ENCODE peak calls at places on chromosomes 6 and 20, in six cellular contexts. One of them, this sample, is unnamed.

GRCh38 chr6:17115251-17116089 is 13.6 kb downstream of the STMND1 start:
- DNase-seq in fibroblast of lung: peak
- DNase-seq in stomach: no peak
- DNase-seq in endothelial cell of umbilical vein: peak
- DNase-seq in upper lobe of left lung: no peak
- DNase-seq in CD8-positive, alpha-beta T cell: no peak
- DNase-seq in this sample: no peak

GRCh38 chr6:30712441-30712840 is 4.6 kb downstream of the MDC1 start:
- DNase-seq in upper lobe of left lung: no peak
- DNase-seq in endothelial cell of umbilical vein: no peak
- DNase-seq in fibroblast of lung: no peak
- DNase-seq in stomach: no peak
- DNase-seq in CD8-positive, alpha-beta T cell: no peak
- DNase-seq in this sample: no peak

GRCh38 chr6:148550569-148550968 is 196.3 kb upstream of the UST start:
- DNase-seq in CD8-positive, alpha-beta T cell: no peak
- DNase-seq in upper lobe of left lung: no peak
- DNase-seq in endothelial cell of umbilical vein: no peak
- DNase-seq in stomach: no peak
- DNase-seq in fibroblast of lung: peak
- DNase-seq in this sample: no peak

GRCh38 chr6:4345543-4345942 is 210.2 kb upstream of the ECI2 start:
- DNase-seq in CD8-positive, alpha-beta T cell: no peak
- DNase-seq in upper lobe of left lung: no peak
- DNase-seq in stomach: no peak
- DNase-seq in endothelial cell of umbilical vein: no peak
- DNase-seq in fibroblast of lung: no peak
- DNase-seq in this sample: no peak

GRCh38 chr6:33690766-33691165 is 20.7 kb downstream of the UQCC2 start:
- DNase-seq in fibroblast of lung: no peak
- DNase-seq in endothelial cell of umbilical vein: no peak
- DNase-seq in upper lobe of left lung: peak
- DNase-seq in stomach: no peak
- DNase-seq in CD8-positive, alpha-beta T cell: no peak
- DNase-seq in this sample: no peak

GRCh38 chr20:60215786-60216730 is 257.8 kb downstream of the CDH26 start:
- DNase-seq in stomach: no peak
- DNase-seq in fibroblast of lung: no peak
- DNase-seq in upper lobe of left lung: no peak
- DNase-seq in CD8-positive, alpha-beta T cell: no peak
- DNase-seq in endothelial cell of umbilical vein: no peak
- DNase-seq in this sample: no peak

GRCh38 chr6:114090626-114091025 is 119.7 kb upstream of the HDAC2 start:
- DNase-seq in stomach: no peak
- DNase-seq in fibroblast of lung: no peak
- DNase-seq in CD8-positive, alpha-beta T cell: no peak
- DNase-seq in upper lobe of left lung: no peak
- DNase-seq in endothelial cell of umbilical vein: no peak
- DNase-seq in this sample: no peak

GRCh38 chr6:166097914-166098522 is 69.6 kb downstream of the TBXT start:
- DNase-seq in fibroblast of lung: peak
- DNase-seq in endothelial cell of umbilical vein: peak
- DNase-seq in stomach: peak
- DNase-seq in CD8-positive, alpha-beta T cell: peak
- DNase-seq in upper lobe of left lung: peak
- DNase-seq in this sample: no peak

GRCh38 chr6:137738197-137738596 is 128.9 kb upstream of the TNFAIP3 start:
- DNase-seq in stomach: no peak
- DNase-seq in endothelial cell of umbilical vein: no peak
- DNase-seq in fibroblast of lung: peak
- DNase-seq in upper lobe of left lung: no peak
- DNase-seq in CD8-positive, alpha-beta T cell: no peak
- DNase-seq in this sample: no peak

GRCh38 chr6:100968934-100969333 is 87.8 kb upstream of the ASCC3 start:
- DNase-seq in fibroblast of lung: no peak
- DNase-seq in endothelial cell of umbilical vein: no peak
- DNase-seq in CD8-positive, alpha-beta T cell: no peak
- DNase-seq in upper lobe of left lung: no peak
- DNase-seq in stomach: no peak
- DNase-seq in this sample: no peak

GRCh38 chr6:137313928-137314855 is 95.0 kb upstream of the IFNGR1 start:
- DNase-seq in endothelial cell of umbilical vein: peak
- DNase-seq in fibroblast of lung: peak
- DNase-seq in CD8-positive, alpha-beta T cell: peak
- DNase-seq in stomach: peak
- DNase-seq in upper lobe of left lung: no peak
- DNase-seq in this sample: no peak

GRCh38 chr6:150547511-150548222 is 52.0 kb upstream of the PLEKHG1 start:
- DNase-seq in endothelial cell of umbilical vein: no peak
- DNase-seq in stomach: no peak
- DNase-seq in upper lobe of left lung: no peak
- DNase-seq in CD8-positive, alpha-beta T cell: no peak
- DNase-seq in fibroblast of lung: no peak
- DNase-seq in this sample: no peak

GRCh38 chr6:41646026-41646795 is 7.9 kb downstream of the MDFI start:
- DNase-seq in stomach: no peak
- DNase-seq in endothelial cell of umbilical vein: no peak
- DNase-seq in upper lobe of left lung: no peak
- DNase-seq in CD8-positive, alpha-beta T cell: no peak
- DNase-seq in fibroblast of lung: no peak
- DNase-seq in this sample: no peak

GRCh38 chr6:46440133-46440532 is 51.1 kb downstream of the RCAN2 start:
- DNase-seq in upper lobe of left lung: no peak
- DNase-seq in endothelial cell of umbilical vein: no peak
- DNase-seq in stomach: no peak
- DNase-seq in fibroblast of lung: peak
- DNase-seq in CD8-positive, alpha-beta T cell: no peak
- DNase-seq in this sample: no peak

GRCh38 chr6:128554302-128554701 is 33.9 kb upstream of the PTPRK start:
- DNase-seq in stomach: no peak
- DNase-seq in upper lobe of left lung: no peak
- DNase-seq in endothelial cell of umbilical vein: peak
- DNase-seq in fibroblast of lung: peak
- DNase-seq in CD8-positive, alpha-beta T cell: no peak
- DNase-seq in this sample: no peak

GRCh38 chr20:44780226-44780625 is 30.1 kb downstream of the RIMS4 start:
- DNase-seq in stomach: no peak
- DNase-seq in CD8-positive, alpha-beta T cell: no peak
- DNase-seq in fibroblast of lung: peak
- DNase-seq in upper lobe of left lung: no peak
- DNase-seq in endothelial cell of umbilical vein: peak
- DNase-seq in this sample: no peak

GRCh38 chr6:124164363-124164762 is 360.7 kb downstream of the NKAIN2 start:
- DNase-seq in endothelial cell of umbilical vein: no peak
- DNase-seq in CD8-positive, alpha-beta T cell: no peak
- DNase-seq in fibroblast of lung: no peak
- DNase-seq in upper lobe of left lung: no peak
- DNase-seq in stomach: no peak
- DNase-seq in this sample: no peak

GRCh38 chr20:49699200-49699992 is 14.3 kb downstream of the B4GALT5 start:
- DNase-seq in CD8-positive, alpha-beta T cell: no peak
- DNase-seq in stomach: no peak
- DNase-seq in endothelial cell of umbilical vein: peak
- DNase-seq in upper lobe of left lung: no peak
- DNase-seq in fibroblast of lung: peak
- DNase-seq in this sample: no peak

GRCh38 chr6:158707826-158708225 is 58.0 kb downstream of the SYTL3 start:
- DNase-seq in upper lobe of left lung: no peak
- DNase-seq in fibroblast of lung: peak
- DNase-seq in endothelial cell of umbilical vein: no peak
- DNase-seq in CD8-positive, alpha-beta T cell: no peak
- DNase-seq in stomach: peak
- DNase-seq in this sample: peak

GRCh38 chr6:33197431-33198048 is 2.9 kb downstream of the RXRB start:
- DNase-seq in CD8-positive, alpha-beta T cell: no peak
- DNase-seq in fibroblast of lung: peak
- DNase-seq in stomach: peak
- DNase-seq in upper lobe of left lung: no peak
- DNase-seq in endothelial cell of umbilical vein: peak
- DNase-seq in this sample: no peak

GRCh38 chr6:130434174-130434873 is 68.5 kb downstream of the TMEM200A start:
- DNase-seq in fibroblast of lung: peak
- DNase-seq in CD8-positive, alpha-beta T cell: no peak
- DNase-seq in endothelial cell of umbilical vein: no peak
- DNase-seq in upper lobe of left lung: no peak
- DNase-seq in stomach: no peak
- DNase-seq in this sample: no peak

GRCh38 chr6:85166106-85166505 is 283.8 kb upstream of the NT5E start:
- DNase-seq in fibroblast of lung: no peak
- DNase-seq in stomach: no peak
- DNase-seq in upper lobe of left lung: no peak
- DNase-seq in CD8-positive, alpha-beta T cell: no peak
- DNase-seq in endothelial cell of umbilical vein: peak
- DNase-seq in this sample: no peak

GRCh38 chr20:5397418-5397817 is 80.7 kb upstream of the PROKR2 start:
- DNase-seq in endothelial cell of umbilical vein: no peak
- DNase-seq in upper lobe of left lung: no peak
- DNase-seq in CD8-positive, alpha-beta T cell: no peak
- DNase-seq in fibroblast of lung: peak
- DNase-seq in stomach: no peak
- DNase-seq in this sample: no peak

GRCh38 chr6:169167581-169168301 is 85.9 kb downstream of the THBS2 start:
- DNase-seq in upper lobe of left lung: no peak
- DNase-seq in fibroblast of lung: peak
- DNase-seq in stomach: peak
- DNase-seq in endothelial cell of umbilical vein: peak
- DNase-seq in CD8-positive, alpha-beta T cell: no peak
- DNase-seq in this sample: peak

GRCh38 chr20:35661908-35662307 is 2.8 kb downstream of the CPNE1 start:
- DNase-seq in endothelial cell of umbilical vein: peak
- DNase-seq in CD8-positive, alpha-beta T cell: no peak
- DNase-seq in fibroblast of lung: no peak
- DNase-seq in upper lobe of left lung: no peak
- DNase-seq in stomach: no peak
- DNase-seq in this sample: no peak
- H3K4me3 ChIP-seq in endothelial cell of umbilical vein: no peak
- H3K4me3 ChIP-seq in CD8-positive, alpha-beta T cell: peak
- H3K4me3 ChIP-seq in fibroblast of lung: peak
- H3K4me3 ChIP-seq in upper lobe of left lung: peak
- H3K4me3 ChIP-seq in stomach: peak
- H3K4me3 ChIP-seq in this sample: peak

GRCh38 chr6:3164388-3164787 is 7.0 kb upstream of the TUBB2A start:
- DNase-seq in fibroblast of lung: no peak
- DNase-seq in endothelial cell of umbilical vein: no peak
- DNase-seq in stomach: no peak
- DNase-seq in CD8-positive, alpha-beta T cell: no peak
- DNase-seq in upper lobe of left lung: no peak
- DNase-seq in this sample: no peak

GRCh38 chr6:3162067-3162497 is 4.7 kb upstream of the TUBB2A start:
- DNase-seq in fibroblast of lung: peak
- DNase-seq in upper lobe of left lung: no peak
- DNase-seq in endothelial cell of umbilical vein: no peak
- DNase-seq in stomach: no peak
- DNase-seq in CD8-positive, alpha-beta T cell: no peak
- DNase-seq in this sample: no peak

GRCh38 chr6:3163248-3163594 is 5.9 kb upstream of the TUBB2A start:
- DNase-seq in CD8-positive, alpha-beta T cell: no peak
- DNase-seq in fibroblast of lung: no peak
- DNase-seq in endothelial cell of umbilical vein: peak
- DNase-seq in upper lobe of left lung: no peak
- DNase-seq in stomach: no peak
- DNase-seq in this sample: no peak

GRCh38 chr6:3159805-3160781 is 2.7 kb upstream of the TUBB2A start:
- DNase-seq in upper lobe of left lung: no peak
- DNase-seq in endothelial cell of umbilical vein: no peak
- DNase-seq in fibroblast of lung: peak
- DNase-seq in stomach: peak
- DNase-seq in CD8-positive, alpha-beta T cell: peak
- DNase-seq in this sample: no peak

DNA sequence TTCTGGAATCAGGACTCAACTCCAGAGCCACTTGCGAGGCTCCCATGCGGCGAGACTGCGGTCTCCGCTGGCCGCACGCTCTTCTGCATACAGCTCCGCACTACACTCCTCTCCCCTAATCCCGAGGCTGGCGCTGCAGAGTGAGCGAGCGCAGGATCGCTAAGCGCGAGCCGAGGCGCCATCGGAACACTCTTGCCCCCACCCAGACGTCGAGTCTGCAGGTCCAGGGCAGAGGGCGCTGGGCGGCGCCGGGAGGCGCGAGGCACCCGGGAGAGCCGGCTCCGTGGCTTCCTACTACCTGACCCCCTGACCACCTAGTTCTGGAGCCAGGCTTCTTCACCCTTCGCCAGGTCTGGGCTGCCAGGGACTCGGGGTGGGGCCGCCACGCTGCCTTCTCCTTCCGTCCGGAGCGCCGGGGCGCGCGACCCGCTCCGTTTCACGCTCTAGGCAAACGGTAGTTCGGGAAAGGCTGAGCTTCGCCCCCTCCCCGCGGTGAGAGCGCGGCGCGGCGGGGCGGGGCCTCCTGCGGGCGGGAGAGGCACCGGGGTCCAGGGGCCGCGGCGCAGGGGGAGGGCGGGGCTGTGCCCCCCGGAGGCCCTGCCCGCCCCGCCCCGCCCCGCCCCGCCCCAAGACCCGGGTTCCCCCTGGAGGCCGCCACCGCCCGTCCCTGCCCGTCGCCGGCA is 5.4 kb upstream of the TUBB2A start:
- DNase-seq in endothelial cell of umbilical vein: peak
- DNase-seq in stomach: peak
- DNase-seq in upper lobe of left lung: peak
- DNase-seq in fibroblast of lung: peak
- DNase-seq in CD8-positive, alpha-beta T cell: peak
- DNase-seq in this sample: peak
- TF ChIP-seq CTCF in endothelial cell of umbilical vein: no peak
- TF ChIP-seq CTCF in stomach: no peak
- TF ChIP-seq CTCF in upper lobe of left lung: peak
- TF ChIP-seq CTCF in fibroblast of lung: no peak
- TF ChIP-seq CTCF in CD8-positive, alpha-beta T cell: no peak
- TF ChIP-seq CTCF in this sample: no peak

GRCh38 chr6:11384531-11385309 is 152.3 kb upstream of the NEDD9 start:
- DNase-seq in stomach: no peak
- DNase-seq in upper lobe of left lung: no peak
- DNase-seq in CD8-positive, alpha-beta T cell: no peak
- DNase-seq in fibroblast of lung: peak
- DNase-seq in endothelial cell of umbilical vein: no peak
- DNase-seq in this sample: no peak

GRCh38 chr6:11380549-11380948 is 148.1 kb upstream of the NEDD9 start:
- DNase-seq in fibroblast of lung: no peak
- DNase-seq in CD8-positive, alpha-beta T cell: no peak
- DNase-seq in stomach: no peak
- DNase-seq in upper lobe of left lung: no peak
- DNase-seq in endothelial cell of umbilical vein: no peak
- DNase-seq in this sample: no peak

GRCh38 chr6:11379805-11380204 is 147.3 kb upstream of the NEDD9 start:
- DNase-seq in CD8-positive, alpha-beta T cell: no peak
- DNase-seq in fibroblast of lung: no peak
- DNase-seq in endothelial cell of umbilical vein: no peak
- DNase-seq in stomach: no peak
- DNase-seq in upper lobe of left lung: no peak
- DNase-seq in this sample: no peak

GRCh38 chr6:11380969-11381744 is 148.7 kb upstream of the NEDD9 start:
- DNase-seq in CD8-positive, alpha-beta T cell: no peak
- DNase-seq in endothelial cell of umbilical vein: no peak
- DNase-seq in upper lobe of left lung: no peak
- DNase-seq in fibroblast of lung: peak
- DNase-seq in stomach: no peak
- DNase-seq in this sample: no peak

GRCh38 chr6:11381801-11382513 is 149.5 kb upstream of the NEDD9 start:
- DNase-seq in fibroblast of lung: no peak
- DNase-seq in CD8-positive, alpha-beta T cell: peak
- DNase-seq in stomach: peak
- DNase-seq in endothelial cell of umbilical vein: no peak
- DNase-seq in upper lobe of left lung: no peak
- DNase-seq in this sample: no peak
- H3K27ac ChIP-seq in fibroblast of lung: no peak
- H3K27ac ChIP-seq in CD8-positive, alpha-beta T cell: peak
- H3K27ac ChIP-seq in stomach: peak
- H3K27ac ChIP-seq in endothelial cell of umbilical vein: no peak
- H3K27ac ChIP-seq in upper lobe of left lung: peak
- H3K27ac ChIP-seq in this sample: peak

GRCh38 chr20:17314262-17314661 is 87.4 kb downstream of the PCSK2 start:
- DNase-seq in endothelial cell of umbilical vein: no peak
- DNase-seq in fibroblast of lung: no peak
- DNase-seq in CD8-positive, alpha-beta T cell: no peak
- DNase-seq in stomach: no peak
- DNase-seq in upper lobe of left lung: no peak
- DNase-seq in this sample: no peak
- H3K4me3 ChIP-seq in endothelial cell of umbilical vein: no peak
- H3K4me3 ChIP-seq in fibroblast of lung: no peak
- H3K4me3 ChIP-seq in CD8-positive, alpha-beta T cell: no peak
- H3K4me3 ChIP-seq in stomach: no peak
- H3K4me3 ChIP-seq in upper lobe of left lung: no peak
- H3K4me3 ChIP-seq in this sample: no peak

This sample was measured in coronary artery.